ENCODE peak calls at places on chromosomes 13 and 19, in four cellular contexts. J is AG04450; W is stimulated activated CD8-positive, alpha-beta memory T cell treated with anti-CD3 and anti-CD28 coated beads, Interleukin-4, amount 100 ng/mL, for 1 hour; V is germinal center. L is an unnamed sample.

GRCh38 chr13:41054212-41054877 is 7.0 kb upstream of the WBP4 start:
- DNase-seq in J (no peak), V (peak), W (no peak), L (no peak)

GRCh38 chr19:45445139-45445538 is 21.4 kb upstream of the ERCC1 start:
- DNase-seq in V (no peak), J (no peak), W (no peak), L (no peak)

GRCh38 chr19:45981350-45981749 is 7.7 kb upstream of the NOVA2 start:
- DNase-seq in V (no peak), W (no peak), J (no peak), L (no peak)

GRCh38 chr19:1469200-1469935 is 9.6 kb downstream of the C19orf25 start:
- DNase-seq in J (no peak), V (no peak), W (no peak), L (no peak)

GRCh38 chr19:31505596-31505910 is 156.3 kb upstream of the TSHZ3 start:
- DNase-seq in V (no peak), W (no peak), J (no peak), L (no peak)

GRCh38 chr13:49782784-49783183 is 9.7 kb downstream of the KPNA3 start:
- DNase-seq in J (no peak), W (no peak), V (no peak), L (no peak)

GRCh38 chr13:109989686-109990085 is 203.3 kb upstream of the IRS2 start:
- DNase-seq in J (no peak), W (no peak), V (no peak), L (no peak)

GRCh38 chr19:591099-591958 is 1.6 kb downstream of the HCN2 start:
- DNase-seq in V (no peak), J (no peak), W (no peak), L (no peak)

GRCh38 chr13:32164622-32165268 is 133.2 kb downstream of the FRY start:
- DNase-seq in V (peak), W (no peak), J (peak), L (peak)

L was measured in epithelial cell of proximal tubule.